ENCODE peak calls at places on chromosome 22, in six cellular contexts. C is endodermal cell, E is thoracic aorta, Z is prostate gland, A is left ventricle myocardium inferior, L is cardiac muscle cell. F is an unnamed sample.

GRCh38 chr22:30667092-30667485 is 586 bp downstream of the DUSP18 start:
- DNase-seq in E (no peak), A (no peak), L (peak), C (no peak), Z (no peak), F (no peak)

GRCh38 chr22:19115628-19116027 is 6.6 kb downstream of the DGCR2 start:
- DNase-seq in L (peak), E (no peak), Z (no peak), A (no peak), C (no peak), F (no peak)

GRCh38 chr22:45317551-45318167 is 7.9 kb downstream of the FAM118A start:
- DNase-seq in L (no peak), C (peak), Z (peak), E (peak), A (peak), F (peak)

GRCh38 chr22:24402460-24403192 is 24.8 kb upstream of the ADORA2A start:
- DNase-seq in L (peak), A (peak), Z (peak), E (peak), C (no peak), F (peak)

GRCh38 chr22:30933457-30933856 is 35.1 kb downstream of the MORC2 start:
- DNase-seq in A (no peak), L (no peak), E (no peak), Z (no peak), C (no peak), F (no peak)

GRCh38 chr22:45036154-45036553 is 26.3 kb upstream of the PHF21B start:
- DNase-seq in E (no peak), Z (no peak), L (no peak), C (no peak), A (no peak), F (peak)

GRCh38 chr22:42962295-42963230 is 52.4 kb downstream of the PACSIN2 start:
- DNase-seq in C (peak), L (no peak), Z (peak), A (no peak), E (no peak), F (no peak)

GRCh38 chr22:43439368-43440102 is 27.7 kb downstream of the MPPED1 start:
- DNase-seq in E (no peak), A (no peak), Z (no peak), L (no peak), C (no peak), F (no peak)

GRCh38 chr22:44576311-44577260 is 78.6 kb upstream of the RTL6 start:
- DNase-seq in C (no peak), A (no peak), L (no peak), E (no peak), Z (no peak), F (peak)

GRCh38 chr22:42317691-42318547 is 47.5 kb upstream of the TCF20 start:
- DNase-seq in C (no peak), Z (peak), L (no peak), A (no peak), E (no peak), F (no peak)

GRCh38 chr22:43351966-43352345 is 8.8 kb upstream of the SCUBE1 start:
- DNase-seq in E (no peak), A (no peak), C (no peak), Z (no peak), L (no peak), F (no peak)

GRCh38 chr22:27662359-27663030 is 139.1 kb downstream of the MN1 start:
- DNase-seq in C (no peak), E (no peak), Z (no peak), A (peak), L (no peak), F (peak)

GRCh38 chr22:37276771-37277170 is 5.5 kb upstream of the CYTH4 start:
- DNase-seq in A (no peak), Z (no peak), L (no peak), C (peak), E (no peak), F (no peak)

GRCh38 chr22:28813772-28814518 is 13.6 kb upstream of the XBP1 start:
- DNase-seq in L (no peak), Z (no peak), C (no peak), A (no peak), E (no peak), F (peak)

GRCh38 chr22:31829505-31829904 is 75.7 kb downstream of the DEPDC5 start:
- DNase-seq in L (no peak), E (no peak), A (no peak), Z (no peak), C (no peak), F (no peak)

GRCh38 chr22:17159504-17159951 is 451 bp upstream of the HDHD5 start:
- DNase-seq in E (peak), A (peak), Z (peak), L (no peak), C (no peak), F (peak)

GRCh38 chr22:48746789-48747425 is 1080.8 kb downstream of the BRD1 start:
- DNase-seq in C (no peak), A (no peak), L (no peak), Z (peak), E (no peak), F (peak)

GRCh38 chr22:50184004-50184461 is 1.7 kb upstream of the TRABD start:
- DNase-seq in C (peak), A (peak), L (peak), E (no peak), Z (peak), F (peak)

GRCh38 chr22:33300165-33300564 is 242.0 kb upstream of the SYN3 start:
- DNase-seq in Z (no peak), A (peak), C (no peak), L (peak), E (no peak), F (no peak)

GRCh38 chr22:43237280-43237679 is 50.3 kb upstream of the TTLL12 start:
- DNase-seq in C (no peak), E (no peak), A (no peak), Z (no peak), L (no peak), F (peak)

GRCh38 chr22:25406510-25407210 is 157.8 kb upstream of the GRK3 start:
- DNase-seq in C (no peak), A (peak), Z (no peak), L (no peak), E (no peak), F (no peak)

GRCh38 chr22:38465673-38466490 is 2.0 kb upstream of the KDELR3 start:
- DNase-seq in E (no peak), C (peak), A (no peak), L (no peak), Z (no peak), F (no peak)

GRCh38 chr22:50733521-50734342 is 4.3 kb upstream of the ACR start:
- DNase-seq in L (no peak), C (no peak), A (peak), Z (no peak), E (no peak), F (peak)

GRCh38 chr22:19085233-19086043 is 36.8 kb downstream of the DGCR2 start:
- DNase-seq in Z (no peak), C (peak), L (no peak), A (no peak), E (no peak), F (no peak)

GRCh38 chr22:48079505-48080295 is 1317.2 kb downstream of the TBC1D22A start:
- DNase-seq in E (no peak), A (no peak), C (no peak), Z (no peak), L (no peak), F (no peak)

DNA sequence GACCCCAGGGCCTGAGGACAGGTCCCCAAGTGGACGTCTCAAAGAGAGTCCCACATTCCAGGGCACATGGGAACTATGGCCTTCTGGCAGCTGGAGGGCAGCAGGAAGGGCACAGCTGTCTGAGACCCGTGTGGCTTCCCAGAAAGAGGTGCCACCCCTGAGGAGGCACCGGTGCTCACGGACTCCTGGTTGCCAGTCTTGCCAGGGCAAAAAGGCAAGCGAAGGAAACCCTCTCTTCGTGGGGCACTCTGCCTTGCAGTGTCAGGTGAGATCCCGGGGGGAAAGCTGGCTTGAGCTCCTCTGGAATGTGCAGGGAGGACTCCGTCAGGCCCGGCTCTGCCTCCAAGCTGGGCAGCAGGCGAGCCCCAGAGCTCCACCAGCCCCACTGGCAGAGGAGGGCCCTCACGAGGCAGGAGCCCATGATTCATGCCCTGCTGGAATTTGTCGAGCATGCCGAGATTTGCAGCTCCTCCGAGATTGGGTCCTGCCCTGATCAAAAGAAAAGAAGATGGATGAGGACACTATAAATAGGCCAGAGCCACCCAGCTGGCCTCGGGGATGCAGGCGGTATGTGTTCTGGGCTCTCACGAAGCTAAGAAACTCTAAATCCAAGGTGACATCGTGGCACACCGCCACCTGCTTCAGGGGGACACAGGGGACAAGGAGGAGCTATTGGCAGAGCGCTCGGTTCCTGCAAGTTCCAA is 9.9 kb upstream of the CELSR1 start:
- DNase-seq in E (no peak), A (peak), Z (peak), C (peak), L (peak), F (peak)
- H3K27ac ChIP-seq in E (peak), A (peak), Z (peak), C (peak), L (peak), F (peak)

GRCh38 chr22:20204821-20205220 is 54.0 kb upstream of the CCDC188 start:
- DNase-seq in L (peak), C (no peak), E (no peak), A (no peak), Z (no peak), F (no peak)

GRCh38 chr22:20205464-20205963 is 54.7 kb upstream of the CCDC188 start:
- DNase-seq in Z (no peak), E (no peak), C (no peak), L (no peak), A (no peak), F (no peak)

GRCh38 chr22:20207277-20208025 is 56.6 kb upstream of the CCDC188 start:
- DNase-seq in E (no peak), Z (no peak), L (no peak), C (no peak), A (no peak), F (no peak)

GRCh38 chr22:20206709-20207215 is 55.9 kb upstream of the CCDC188 start:
- DNase-seq in C (peak), E (no peak), L (no peak), A (no peak), Z (no peak), F (no peak)

DNA sequence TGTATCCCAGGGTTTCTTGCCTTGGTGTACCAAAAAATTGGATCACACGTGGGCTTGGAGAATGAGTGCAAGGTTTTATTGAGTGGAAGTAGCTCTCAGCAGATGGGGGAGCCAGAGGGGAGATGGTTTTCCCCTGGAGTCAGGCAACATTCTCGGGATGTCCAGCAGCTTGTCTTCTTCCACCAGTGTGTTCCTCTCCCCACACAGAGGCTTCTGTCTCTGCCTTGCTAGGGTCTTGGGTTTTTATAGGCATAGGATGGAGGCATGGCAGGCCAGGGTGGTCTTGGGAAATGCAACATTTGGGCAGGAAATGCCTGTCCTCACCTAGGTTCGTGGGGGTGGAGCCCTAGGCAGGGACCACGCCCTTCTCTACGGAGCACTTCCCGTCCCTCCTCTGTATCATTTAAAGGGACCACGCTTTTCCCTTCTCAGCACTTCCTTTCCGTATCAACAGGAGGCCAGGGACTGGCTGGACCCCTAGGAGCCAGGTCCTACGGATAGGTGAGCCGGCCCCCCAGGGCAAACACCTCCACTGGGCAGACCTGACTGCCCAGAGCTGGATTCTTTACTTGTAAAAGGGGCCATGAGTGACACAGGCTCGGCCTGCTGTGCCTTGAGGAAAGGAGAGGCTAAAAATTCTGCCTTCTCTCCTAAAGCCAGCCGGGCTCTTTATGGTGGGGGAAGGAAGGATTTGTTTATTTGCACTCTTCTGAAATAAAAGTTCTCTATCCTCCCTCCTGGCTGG is 55.3 kb upstream of the CCDC188 start:
- DNase-seq in L (peak), E (no peak), Z (peak), A (peak), C (peak), F (peak)
- H3K4me3 ChIP-seq in L (peak), E (peak), Z (peak), A (peak), C (peak), F (peak)

GRCh38 chr22:35894937-35895708 is 133.5 kb downstream of the RBFOX2 start:
- DNase-seq in L (peak), Z (peak), E (peak), A (no peak), C (no peak), F (peak)

GRCh38 chr22:35894464-35894878 is 134.2 kb downstream of the RBFOX2 start:
- DNase-seq in A (no peak), L (peak), C (no peak), Z (no peak), E (peak), F (peak)

GRCh38 chr22:35899736-35900135 is 128.9 kb downstream of the RBFOX2 start:
- DNase-seq in E (no peak), L (no peak), Z (no peak), A (no peak), C (no peak), F (no peak)

GRCh38 chr22:35893698-35894097 is 134.9 kb downstream of the RBFOX2 start:
- DNase-seq in C (no peak), L (no peak), A (no peak), Z (no peak), E (no peak), F (peak)

GRCh38 chr22:35896306-35896705 is 132.3 kb downstream of the RBFOX2 start:
- DNase-seq in C (no peak), A (no peak), E (no peak), Z (no peak), L (no peak), F (no peak)
- TF ChIP-seq CTCF in C (no peak), A (no peak), E (no peak), Z (no peak), L (no peak), F (no peak)

GRCh38 chr22:46521994-46522393 is 15.4 kb downstream of the CELSR1 start:
- DNase-seq in E (no peak), A (no peak), C (no peak), L (no peak), Z (no peak), F (no peak)
- H3K27ac ChIP-seq in E (no peak), A (no peak), C (no peak), L (no peak), Z (no peak), F (no peak)